ENCODE peak calls at places on chromosomes 13 and 19, in four cellular contexts. E is HCT116, N is neural crest cell, I is AG04450. G is an unnamed sample.

GRCh38 chr19:19847781-19848180 is 17.9 kb upstream of the ZNF253 start:
- DNase-seq in I (no peak), E (no peak), N (no peak), G (no peak)

GRCh38 chr13:24511019-24511823 is 1.4 kb downstream of the PARP4 start:
- DNase-seq in E (peak), N (no peak), I (peak), G (no peak)

GRCh38 chr19:10565028-10565566 is 713 bp downstream of the KRI1 start:
- DNase-seq in I (no peak), E (no peak), N (no peak), G (no peak)

GRCh38 chr13:48009298-48009697 is 8.2 kb upstream of the SUCLA2 start:
- DNase-seq in N (no peak), I (peak), E (no peak), G (no peak)

GRCh38 chr19:38294090-38294489 is 10.0 kb upstream of the C19orf33 start:
- DNase-seq in I (no peak), E (no peak), N (peak), G (no peak)

GRCh38 chr19:18931316-18932162 is 9.5 kb downstream of the HOMER3 start:
- DNase-seq in E (no peak), N (no peak), I (no peak), G (no peak)

GRCh38 chr19:39870171-39870971 is 24.2 kb upstream of the FBL start:
- DNase-seq in N (no peak), E (no peak), I (no peak), G (no peak)

GRCh38 chr13:24005711-24006281 is 108.5 kb upstream of the C1QTNF9B start:
- DNase-seq in N (no peak), I (no peak), E (no peak), G (no peak)

GRCh38 chr19:48444933-48445194 is 919 bp upstream of the GRWD1 start:
- DNase-seq in I (no peak), E (no peak), N (no peak), G (no peak)

GRCh38 chr13:45615501-45616101 is at the start of gene ERICH6B:
- DNase-seq in I (no peak), E (no peak), N (peak), G (no peak)

GRCh38 chr13:52085416-52085815 is 43.5 kb downstream of the NEK5 start:
- DNase-seq in E (no peak), I (peak), N (no peak), G (no peak)

GRCh38 chr13:31431722-31432137 is 232.0 kb downstream of the B3GLCT start:
- DNase-seq in N (peak), I (no peak), E (peak), G (no peak)

GRCh38 chr13:68176486-68176885 is 946.4 kb upstream of the PCDH9 start:
- DNase-seq in I (peak), N (no peak), E (peak), G (no peak)

GRCh38 chr13:81116461-81117282 is 775.7 kb upstream of the SPRY2 start:
- DNase-seq in E (no peak), I (no peak), N (no peak), G (no peak)

GRCh38 chr13:78608705-78609463 is 5.5 kb upstream of the POU4F1 start:
- DNase-seq in E (no peak), N (no peak), I (no peak), G (no peak)

GRCh38 chr13:53298426-53298825 is 269.8 kb downstream of the OLFM4 start:
- DNase-seq in E (no peak), N (no peak), I (no peak), G (no peak)

GRCh38 chr13:77048592-77048991 is 21.6 kb upstream of the FBXL3 start:
- DNase-seq in I (no peak), E (no peak), N (no peak), G (no peak)

GRCh38 chr13:43918636-43919035 is 38.9 kb downstream of the LACC1 start:
- DNase-seq in I (no peak), E (no peak), N (no peak), G (no peak)

GRCh38 chr19:9986787-9987281 is 23.5 kb downstream of the COL5A3 start:
- DNase-seq in I (no peak), E (no peak), N (no peak), G (no peak)

GRCh38 chr19:4064551-4065260 is 2.0 kb downstream of the ZBTB7A start:
- DNase-seq in I (no peak), N (no peak), E (no peak), G (no peak)

GRCh38 chr13:94588575-94588974 is 7.4 kb downstream of the TGDS start:
- DNase-seq in E (no peak), I (no peak), N (no peak), G (no peak)

GRCh38 chr19:6667114-6667627 is 2.8 kb downstream of the TNFSF14 start:
- DNase-seq in I (no peak), E (no peak), N (no peak), G (no peak)

GRCh38 chr19:46499692-46500091 is 4.0 kb upstream of the PNMA8B start:
- DNase-seq in I (no peak), E (no peak), N (no peak), G (no peak)

GRCh38 chr13:47100214-47100853 is 203.5 kb upstream of the HTR2A start:
- DNase-seq in I (peak), E (no peak), N (no peak), G (no peak)

GRCh38 chr13:59774511-59774911 is 389.2 kb downstream of the DIAPH3 start:
- DNase-seq in I (peak), E (no peak), N (no peak), G (no peak)

GRCh38 chr19:35307990-35308389 is 16.0 kb downstream of the MAG start:
- DNase-seq in N (no peak), I (no peak), E (no peak), G (no peak)

GRCh38 chr19:35780058-35780457 is 4.7 kb downstream of the ARHGAP33 start:
- DNase-seq in E (no peak), N (no peak), I (no peak), G (no peak)

GRCh38 chr13:32911506-32911905 is 104.7 kb upstream of the KL start:
- DNase-seq in E (peak), I (no peak), N (no peak), G (peak)

GRCh38 chr13:23674795-23675640 is 104.8 kb downstream of the TNFRSF19 start:
- DNase-seq in E (no peak), I (peak), N (no peak), G (no peak)

GRCh38 chr19:2663920-2664571 is 38.4 kb downstream of the GNG7 start:
- DNase-seq in N (peak), E (no peak), I (no peak), G (no peak)

GRCh38 chr19:1161716-1162115 is 12.4 kb downstream of the SBNO2 start:
- DNase-seq in E (no peak), I (no peak), N (no peak), G (no peak)

GRCh38 chr13:96984061-96984508 is 10.2 kb downstream of the OXGR1 start:
- DNase-seq in E (no peak), N (no peak), I (no peak), G (peak)

GRCh38 chr19:45069056-45069455 is 7.2 kb downstream of the ZNF296 start:
- DNase-seq in I (no peak), N (no peak), E (no peak), G (no peak)

GRCh38 chr13:112637017-112637801 is 49.3 kb upstream of the TUBGCP3 start:
- DNase-seq in N (no peak), E (no peak), I (no peak), G (no peak)

GRCh38 chr13:51065372-51066090 is 45.5 kb downstream of the C13orf42 start:
- DNase-seq in N (no peak), E (no peak), I (no peak), G (no peak)

GRCh38 chr19:1252818-1253513 is 4.6 kb downstream of the MIDN start:
- DNase-seq in E (no peak), I (peak), N (no peak), G (no peak)

GRCh38 chr13:100300213-100300612 is 211.3 kb downstream of the PCCA start:
- DNase-seq in N (no peak), E (no peak), I (no peak), G (no peak)
- TF ChIP-seq CTCF in N (no peak), E (no peak), I (no peak), G (no peak)

GRCh38 chr19:15780595-15781418 is 6.7 kb upstream of the OR10H5 start:
- DNase-seq in I (no peak), N (no peak), E (no peak), G (peak)

GRCh38 chr19:15776991-15777787 is 10.3 kb upstream of the OR10H5 start:
- DNase-seq in E (no peak), N (no peak), I (no peak), G (no peak)

GRCh38 chr19:15781659-15782058 is 5.8 kb upstream of the OR10H5 start:
- DNase-seq in I (no peak), E (no peak), N (no peak), G (no peak)

GRCh38 chr19:15782211-15782610 is 5.2 kb upstream of the OR10H5 start:
- DNase-seq in N (no peak), I (no peak), E (no peak), G (no peak)

DNA sequence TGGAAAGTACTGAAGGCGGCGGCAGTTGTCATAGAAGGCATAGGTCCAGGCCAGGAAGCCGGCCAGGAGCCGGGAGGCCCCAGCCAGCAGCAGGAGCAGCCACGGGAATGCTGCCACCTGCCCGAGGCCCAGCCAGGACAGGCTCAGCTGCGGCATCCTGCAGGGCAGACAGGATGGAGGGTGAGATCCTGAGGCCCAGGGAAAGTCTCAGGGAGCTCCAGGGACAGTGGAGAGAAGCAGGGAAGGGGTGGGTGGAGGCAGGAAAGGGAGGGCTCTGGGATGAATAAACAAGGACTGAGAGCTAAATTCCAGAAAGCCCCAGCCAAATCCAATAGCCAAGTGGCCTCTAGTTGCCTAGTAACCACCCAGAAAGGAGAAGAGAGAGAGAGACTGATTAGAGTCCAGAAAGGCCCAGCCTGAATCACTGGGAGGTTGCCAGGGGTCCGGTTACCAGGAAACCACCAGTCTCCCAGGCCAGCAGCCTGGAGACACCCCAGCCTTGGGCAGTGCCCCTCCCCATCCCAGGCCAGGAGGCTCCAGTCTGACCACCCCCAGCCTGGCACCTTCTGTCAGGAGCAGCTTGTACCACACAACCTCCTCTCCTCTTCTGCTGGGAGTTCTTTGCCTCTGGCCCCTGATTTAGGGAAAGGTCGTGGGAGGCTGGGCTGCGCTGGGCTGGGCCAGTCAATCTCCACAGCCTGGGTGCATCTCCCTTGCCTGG is 7.5 kb upstream of the OR10H5 start:
- DNase-seq in N (no peak), I (no peak), E (no peak), G (peak)
- TF ChIP-seq CTCF in N (no peak), I (no peak), E (no peak), G (peak)

GRCh38 chr19:33311326-33311682 is 9.0 kb upstream of the CEBPA start:
- DNase-seq in E (no peak), N (no peak), I (no peak), G (no peak)
- TF ChIP-seq CTCF in E (peak), N (peak), I (no peak), G (peak)

DNA sequence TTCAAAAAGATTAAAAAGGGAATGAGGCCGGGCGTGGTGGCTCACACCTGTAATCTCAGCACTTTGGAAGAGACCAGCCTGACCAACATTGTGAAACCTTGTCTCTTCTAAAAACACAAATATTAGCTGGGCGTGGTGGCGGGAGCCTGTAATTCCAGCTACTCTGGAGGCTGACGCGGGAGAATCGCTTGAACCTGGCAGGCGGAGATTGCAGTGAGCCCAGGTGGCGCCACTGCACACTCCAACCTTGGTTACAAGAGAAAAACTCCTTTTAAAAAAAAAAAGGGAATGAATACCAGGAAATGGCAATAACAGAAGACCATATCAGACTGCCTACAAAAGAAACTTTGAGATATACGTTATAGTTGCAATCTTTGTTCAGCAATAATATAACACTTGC is 1244.5 kb downstream of the PCDH9 start:
- DNase-seq in N (no peak), I (no peak), E (peak), G (peak)
- TF ChIP-seq CTCF in N (no peak), I (no peak), E (peak), G (peak)

DNA sequence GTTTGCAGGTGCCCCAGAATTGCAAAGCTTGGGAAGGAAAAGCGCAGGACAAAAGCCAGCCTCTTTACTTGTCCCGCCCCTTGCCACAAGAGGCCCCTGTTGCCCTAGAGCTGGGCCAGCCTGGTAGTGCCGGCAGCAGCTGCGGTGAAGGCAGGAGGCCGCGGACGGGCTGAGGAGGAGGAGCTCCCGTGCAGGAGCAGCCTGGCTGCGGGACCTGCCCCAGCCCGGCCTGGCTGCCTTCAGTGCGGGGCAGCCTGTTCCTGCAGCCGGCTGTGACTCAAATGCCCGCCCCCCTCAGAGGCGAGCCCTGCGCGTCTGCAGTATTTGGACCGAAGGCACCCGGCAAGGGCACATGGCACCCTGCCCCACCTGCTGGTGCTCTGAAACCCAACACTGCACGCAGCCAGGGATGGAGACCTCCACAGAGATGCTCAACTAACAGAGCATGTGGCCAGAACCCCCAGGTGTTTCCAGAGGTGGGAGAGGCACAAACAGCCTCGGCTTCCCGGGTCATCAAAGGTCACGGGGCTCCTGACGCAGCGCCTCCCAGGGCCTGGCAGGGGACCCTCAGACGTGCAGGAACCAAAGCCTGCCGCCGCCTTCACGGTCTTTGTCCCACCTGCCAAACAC is 29.7 kb downstream of the NAXD start:
- DNase-seq in E (no peak), I (peak), N (peak), G (no peak)
- TF ChIP-seq CTCF in E (peak), I (peak), N (peak), G (peak)

GRCh38 chr13:27481766-27482165 is 31.4 kb upstream of the MTIF3 start:
- DNase-seq in N (peak), I (no peak), E (peak), G (peak)
- TF ChIP-seq CTCF in N (peak), I (peak), E (peak), G (peak)